ENCODE peak calls at places on chromosomes 16 and 17, in six cellular contexts. One of them, this sample, is unnamed.

GRCh38 chr16:85640606-85641005 is 27.5 kb downstream of the GSE1 start:
- DNase-seq in MM.1S: no peak
- DNase-seq in neural progenitor cell: no peak
- DNase-seq in GM23248: no peak
- DNase-seq in H9: no peak
- DNase-seq in mesenchymal stem cell: no peak
- DNase-seq in this sample: no peak

GRCh38 chr16:59168715-59169114 is 434.6 kb upstream of the GOT2 start:
- DNase-seq in GM23248: no peak
- DNase-seq in mesenchymal stem cell: no peak
- DNase-seq in H9: no peak
- DNase-seq in neural progenitor cell: no peak
- DNase-seq in MM.1S: no peak
- DNase-seq in this sample: no peak

GRCh38 chr17:30812218-30813177 is 12.0 kb downstream of the CRLF3 start:
- DNase-seq in H9: no peak
- DNase-seq in GM23248: peak; percentile 66
- DNase-seq in neural progenitor cell: no peak
- DNase-seq in MM.1S: no peak
- DNase-seq in mesenchymal stem cell: no peak
- DNase-seq in this sample: peak; percentile 44

GRCh38 chr16:61179571-61179970 is 856.7 kb downstream of the CDH8 start:
- DNase-seq in MM.1S: no peak
- DNase-seq in GM23248: no peak
- DNase-seq in H9: no peak
- DNase-seq in mesenchymal stem cell: no peak
- DNase-seq in neural progenitor cell: no peak
- DNase-seq in this sample: no peak

GRCh38 chr17:29624586-29624985 is 1.9 kb upstream of the CORO6 start:
- DNase-seq in GM23248: no peak
- DNase-seq in H9: no peak
- DNase-seq in neural progenitor cell: no peak
- DNase-seq in MM.1S: no peak
- DNase-seq in mesenchymal stem cell: no peak
- DNase-seq in this sample: no peak

GRCh38 chr16:67228905-67229304 is 2.0 kb downstream of the TMEM208 start:
- DNase-seq in GM23248: no peak
- DNase-seq in neural progenitor cell: no peak
- DNase-seq in MM.1S: no peak
- DNase-seq in mesenchymal stem cell: no peak
- DNase-seq in H9: no peak
- DNase-seq in this sample: no peak

GRCh38 chr17:2102931-2103398 is 48.1 kb downstream of the HIC1 start:
- DNase-seq in H9: no peak
- DNase-seq in mesenchymal stem cell: peak; percentile 47
- DNase-seq in neural progenitor cell: no peak
- DNase-seq in MM.1S: no peak
- DNase-seq in GM23248: peak; percentile 64
- DNase-seq in this sample: no peak

GRCh38 chr16:85027968-85028637 is 508 bp downstream of the KIAA0513 start:
- DNase-seq in GM23248: peak; percentile 39
- DNase-seq in MM.1S: no peak
- DNase-seq in H9: no peak
- DNase-seq in neural progenitor cell: peak; percentile 73
- DNase-seq in mesenchymal stem cell: peak; percentile 17
- DNase-seq in this sample: no peak

GRCh38 chr17:64074704-64075484 is 54.5 kb upstream of the ICAM2 start:
- DNase-seq in MM.1S: no peak
- DNase-seq in H9: no peak
- DNase-seq in neural progenitor cell: no peak
- DNase-seq in GM23248: peak; percentile 77
- DNase-seq in mesenchymal stem cell: peak; percentile 88
- DNase-seq in this sample: no peak

GRCh38 chr17:58956997-58957724 is 149.5 kb downstream of the TRIM37 start:
- DNase-seq in MM.1S: no peak
- DNase-seq in H9: no peak
- DNase-seq in mesenchymal stem cell: no peak
- DNase-seq in neural progenitor cell: no peak
- DNase-seq in GM23248: peak; percentile 41
- DNase-seq in this sample: no peak

GRCh38 chr17:56176101-56176500 is 22.8 kb downstream of the ANKFN1 start:
- DNase-seq in mesenchymal stem cell: peak; percentile 6
- DNase-seq in MM.1S: no peak
- DNase-seq in H9: no peak
- DNase-seq in GM23248: peak; percentile 33
- DNase-seq in neural progenitor cell: no peak
- DNase-seq in this sample: no peak

GRCh38 chr17:65609749-65610148 is 48.3 kb upstream of the AXIN2 start:
- DNase-seq in GM23248: no peak
- DNase-seq in neural progenitor cell: no peak
- DNase-seq in MM.1S: no peak
- DNase-seq in H9: no peak
- DNase-seq in mesenchymal stem cell: no peak
- DNase-seq in this sample: no peak

GRCh38 chr16:79509221-79509631 is 91.3 kb downstream of the MAF start:
- DNase-seq in H9: no peak
- DNase-seq in neural progenitor cell: peak; percentile 24
- DNase-seq in mesenchymal stem cell: no peak
- DNase-seq in MM.1S: no peak
- DNase-seq in GM23248: no peak
- DNase-seq in this sample: no peak

GRCh38 chr17:59754547-59754946 is 47.1 kb downstream of the VMP1 start:
- DNase-seq in mesenchymal stem cell: peak; percentile 96
- DNase-seq in neural progenitor cell: no peak
- DNase-seq in MM.1S: no peak
- DNase-seq in H9: no peak
- DNase-seq in GM23248: peak; percentile 88
- DNase-seq in this sample: peak; percentile 86

GRCh38 chr17:11284811-11285210 is 43.8 kb downstream of the SHISA6 start:
- DNase-seq in MM.1S: no peak
- DNase-seq in neural progenitor cell: no peak
- DNase-seq in GM23248: no peak
- DNase-seq in H9: peak; percentile 5
- DNase-seq in mesenchymal stem cell: no peak
- DNase-seq in this sample: no peak

GRCh38 chr16:2856061-2856670 is 1.8 kb downstream of the PRSS22 start:
- DNase-seq in MM.1S: no peak
- DNase-seq in mesenchymal stem cell: no peak
- DNase-seq in neural progenitor cell: no peak
- DNase-seq in GM23248: peak; percentile 33
- DNase-seq in H9: peak; percentile 80
- DNase-seq in this sample: no peak

DNA sequence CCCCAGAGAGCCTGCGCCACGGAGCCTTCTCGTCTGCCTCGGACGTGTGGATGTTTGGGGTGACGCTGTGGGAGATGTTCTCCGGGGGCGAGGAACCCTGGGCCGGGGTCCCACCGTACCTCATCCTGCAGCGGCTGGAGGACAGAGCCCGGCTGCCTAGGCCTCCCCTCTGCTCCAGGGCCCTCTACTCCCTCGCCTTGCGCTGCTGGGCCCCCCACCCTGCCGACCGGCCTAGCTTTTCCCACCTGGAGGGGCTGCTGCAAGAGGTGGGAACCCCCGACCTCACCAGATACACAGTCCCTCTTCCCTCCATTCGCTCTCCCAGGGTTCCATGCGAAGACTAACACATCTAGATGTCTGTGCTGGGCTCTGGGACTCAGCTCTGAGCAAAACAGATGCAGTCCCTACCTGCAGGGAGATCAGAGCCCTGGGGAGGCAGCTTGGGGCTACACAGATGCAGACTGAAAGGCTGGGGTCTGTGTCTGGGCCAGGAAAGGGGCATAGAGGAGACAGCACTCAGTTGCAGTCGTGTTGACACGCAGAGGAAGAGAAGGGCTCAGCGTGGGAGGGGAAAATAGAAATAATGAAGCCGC is 3.7 kb downstream of the TNK1 start:
- DNase-seq in mesenchymal stem cell: no peak
- DNase-seq in H9: no peak
- DNase-seq in MM.1S: no peak
- DNase-seq in GM23248: no peak
- DNase-seq in neural progenitor cell: no peak
- DNase-seq in this sample: no peak
- H3K4me2 ChIP-seq in mesenchymal stem cell: peak overlapping the region; percentile 73
- H3K4me2 ChIP-seq in H9: peak overlapping the region; percentile 57
- H3K4me2 ChIP-seq in MM.1S: peak overlapping the region; percentile 83
- H3K4me2 ChIP-seq in GM23248: no peak overlapping the region
- H3K4me2 ChIP-seq in neural progenitor cell: peak overlapping the region; percentile 85
- H3K4me2 ChIP-seq in this sample: no peak overlapping the region

DNA sequence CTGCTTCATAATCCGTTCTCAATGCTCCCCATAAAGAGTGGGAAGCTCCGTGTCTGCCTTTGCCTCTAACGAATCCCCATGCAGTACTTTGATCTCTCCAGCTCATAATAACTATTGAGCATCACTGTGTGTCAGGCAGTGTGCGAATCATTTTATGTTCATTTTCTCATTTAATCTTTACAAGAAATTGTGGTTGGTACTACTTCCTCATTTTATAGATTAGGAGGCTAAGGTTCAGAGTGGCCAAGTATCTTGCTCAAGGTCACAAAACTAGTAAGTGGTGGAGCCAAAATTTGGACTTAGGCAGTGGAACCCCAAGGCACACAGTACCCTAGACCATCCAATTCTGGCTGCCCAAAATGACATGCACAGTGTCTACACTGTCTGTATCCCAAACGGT is 44.8 kb downstream of the ABCC12 start:
- DNase-seq in MM.1S: no peak
- DNase-seq in H9: no peak
- DNase-seq in GM23248: no peak
- DNase-seq in neural progenitor cell: no peak
- DNase-seq in mesenchymal stem cell: no peak
- DNase-seq in this sample: no peak
- H2AFZ ChIP-seq in MM.1S: no peak overlapping the region
- H2AFZ ChIP-seq in H9: no peak overlapping the region
- H2AFZ ChIP-seq in GM23248: no peak overlapping the region
- H2AFZ ChIP-seq in neural progenitor cell: no peak overlapping the region
- H2AFZ ChIP-seq in mesenchymal stem cell: no peak overlapping the region
- H2AFZ ChIP-seq in this sample: no peak overlapping the region

GRCh38 chr16:12100124-12100647 is 123.7 kb downstream of the SNX29 start:
- DNase-seq in GM23248: no peak
- DNase-seq in MM.1S: no peak
- DNase-seq in mesenchymal stem cell: no peak
- DNase-seq in neural progenitor cell: no peak
- DNase-seq in H9: no peak
- DNase-seq in this sample: no peak

GRCh38 chr16:12096828-12097522 is 120.4 kb downstream of the SNX29 start:
- DNase-seq in H9: no peak
- DNase-seq in mesenchymal stem cell: no peak
- DNase-seq in MM.1S: no peak
- DNase-seq in neural progenitor cell: no peak
- DNase-seq in GM23248: no peak
- DNase-seq in this sample: no peak

GRCh38 chr16:12097523-12098428 is 121.2 kb downstream of the SNX29 start:
- DNase-seq in mesenchymal stem cell: peak; percentile 90
- DNase-seq in neural progenitor cell: peak; percentile 45
- DNase-seq in GM23248: peak; percentile 34
- DNase-seq in MM.1S: no peak
- DNase-seq in H9: no peak
- DNase-seq in this sample: no peak

GRCh38 chr16:12098429-12099310 is 122.1 kb downstream of the SNX29 start:
- DNase-seq in mesenchymal stem cell: no peak
- DNase-seq in MM.1S: no peak
- DNase-seq in H9: no peak
- DNase-seq in neural progenitor cell: no peak
- DNase-seq in GM23248: no peak
- DNase-seq in this sample: no peak

DNA sequence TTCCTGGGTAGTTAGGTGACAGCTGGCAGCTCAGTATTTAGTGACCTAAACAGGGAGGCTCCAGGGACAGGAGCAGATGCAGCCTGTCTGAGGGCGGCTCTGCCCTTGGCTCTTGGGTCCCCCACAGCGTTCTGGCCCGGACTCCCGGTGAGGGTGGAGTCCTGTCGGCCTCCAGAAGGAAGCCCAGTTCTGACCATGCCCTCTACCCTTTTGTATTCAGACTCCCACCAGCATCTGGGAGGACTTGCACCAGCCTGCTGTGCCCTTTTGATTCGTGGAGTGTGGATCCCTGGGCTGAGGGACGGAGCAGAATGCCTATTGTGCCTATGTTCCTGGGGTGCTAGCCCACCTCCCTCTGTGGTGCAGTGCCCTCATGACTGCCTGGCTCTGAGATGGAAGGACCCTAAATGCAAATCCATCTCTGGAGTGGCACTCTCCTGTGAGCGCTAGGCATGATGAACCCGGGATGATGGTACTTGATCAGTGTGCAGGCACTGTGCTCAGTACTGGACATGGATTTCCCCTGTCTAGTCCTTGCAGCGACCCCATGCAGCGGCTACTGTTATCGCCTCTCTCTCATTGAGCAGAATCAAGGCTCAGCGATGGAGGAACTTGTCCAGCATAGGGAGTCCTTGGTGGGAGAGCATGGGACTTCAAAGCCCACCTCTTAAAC is 123.1 kb downstream of the SNX29 start:
- DNase-seq in H9: no peak
- DNase-seq in neural progenitor cell: no peak
- DNase-seq in MM.1S: no peak
- DNase-seq in GM23248: no peak
- DNase-seq in mesenchymal stem cell: no peak
- DNase-seq in this sample: no peak
- H3K4me2 ChIP-seq in H9: no peak overlapping the region
- H3K4me2 ChIP-seq in neural progenitor cell: no peak overlapping the region
- H3K4me2 ChIP-seq in MM.1S: no peak overlapping the region
- H3K4me2 ChIP-seq in GM23248: no peak overlapping the region
- H3K4me2 ChIP-seq in mesenchymal stem cell: no peak overlapping the region
- H3K4me2 ChIP-seq in this sample: no peak overlapping the region

GRCh38 chr16:55389426-55390073 is 65.5 kb downstream of the IRX6 start:
- DNase-seq in neural progenitor cell: no peak
- DNase-seq in mesenchymal stem cell: no peak
- DNase-seq in GM23248: no peak
- DNase-seq in H9: no peak
- DNase-seq in MM.1S: no peak
- DNase-seq in this sample: no peak

GRCh38 chr16:55391760-55392375 is 67.9 kb downstream of the IRX6 start:
- DNase-seq in neural progenitor cell: no peak
- DNase-seq in H9: no peak
- DNase-seq in mesenchymal stem cell: no peak
- DNase-seq in MM.1S: no peak
- DNase-seq in GM23248: no peak
- DNase-seq in this sample: no peak

GRCh38 chr16:55392701-55393100 is 68.7 kb downstream of the IRX6 start:
- DNase-seq in MM.1S: no peak
- DNase-seq in GM23248: no peak
- DNase-seq in mesenchymal stem cell: no peak
- DNase-seq in neural progenitor cell: no peak
- DNase-seq in H9: no peak
- DNase-seq in this sample: peak; percentile 58

GRCh38 chr16:55390838-55391237 is 66.8 kb downstream of the IRX6 start:
- DNase-seq in mesenchymal stem cell: no peak
- DNase-seq in MM.1S: no peak
- DNase-seq in H9: no peak
- DNase-seq in neural progenitor cell: no peak
- DNase-seq in GM23248: no peak
- DNase-seq in this sample: no peak

DNA sequence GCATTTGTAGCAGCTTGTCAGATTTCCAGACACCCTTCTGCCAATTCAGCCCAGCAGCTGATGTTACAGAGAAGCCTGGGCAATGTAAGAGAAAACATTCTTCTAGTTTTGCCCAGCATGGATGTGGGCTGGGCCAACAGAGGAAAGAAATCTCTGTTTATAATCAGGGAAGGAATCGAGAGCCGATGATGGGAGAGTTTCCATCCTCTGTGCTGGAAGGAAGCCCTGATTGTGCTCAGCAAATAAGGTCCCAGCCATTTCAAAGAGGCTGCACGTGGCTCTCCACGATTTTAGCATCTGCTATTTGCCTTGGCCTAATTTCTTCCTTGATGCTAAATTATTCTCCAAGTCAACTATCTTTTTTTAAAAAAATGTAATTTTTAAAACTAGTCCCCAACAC is 70.0 kb downstream of the IRX6 start:
- DNase-seq in MM.1S: no peak
- DNase-seq in GM23248: no peak
- DNase-seq in neural progenitor cell: no peak
- DNase-seq in mesenchymal stem cell: no peak
- DNase-seq in H9: no peak
- DNase-seq in this sample: no peak
- H2AFZ ChIP-seq in MM.1S: no peak overlapping the region
- H2AFZ ChIP-seq in GM23248: no peak overlapping the region
- H2AFZ ChIP-seq in neural progenitor cell: no peak overlapping the region
- H2AFZ ChIP-seq in mesenchymal stem cell: no peak overlapping the region
- H2AFZ ChIP-seq in H9: no peak overlapping the region
- H2AFZ ChIP-seq in this sample: no peak overlapping the region

This sample was measured in keratinocyte.